ENCODE peak calls at places on chromosomes 1 and 21, in six cellular contexts. G, K, J, Q, Y and B are unnamed samples. For H3K27me3 and H3K9me3, the result is how much of the 10 kb centered on the place peaks cover.

GRCh38 chr1:240806201-240806745 is 194.3 kb upstream of the GREM2 start:
- DNase-seq in J (no peak), G (no peak), K (no peak), Q (no peak), Y (peak), B (no peak)

GRCh38 chr1:205532996-205533728 is 28.7 kb downstream of the CDK18 start:
- DNase-seq in K (no peak), J (peak), Q (no peak), G (no peak), Y (no peak), B (no peak)

GRCh38 chr1:41641941-41642527 is 157.6 kb upstream of the EDN2 start:
- DNase-seq in Y (no peak), J (no peak), Q (no peak), K (no peak), G (no peak), B (no peak)

GRCh38 chr1:17359808-17360207 is 12.2 kb upstream of the PADI6 start:
- DNase-seq in G (no peak), Q (no peak), K (no peak), Y (no peak), J (no peak), B (no peak)

GRCh38 chr1:153735090-153735420 is 7.2 kb downstream of the INTS3 start:
- DNase-seq in J (no peak), Q (no peak), K (no peak), G (no peak), Y (no peak), B (no peak)

GRCh38 chr1:164592634-164593033 is 33.6 kb downstream of the PBX1 start:
- DNase-seq in J (no peak), G (no peak), Y (no peak), Q (no peak), K (no peak), B (no peak)

GRCh38 chr1:54335396-54336056 is 70.7 kb downstream of the SSBP3 start:
- DNase-seq in Y (peak), G (no peak), K (peak), J (no peak), Q (peak), B (peak)

GRCh38 chr1:17081439-17081838 is 27.6 kb upstream of the SDHB start:
- DNase-seq in G (no peak), Y (no peak), K (no peak), J (no peak), Q (no peak), B (no peak)

GRCh38 chr21:27466175-27466574 is 499.3 kb upstream of the ADAMTS5 start:
- DNase-seq in G (no peak), Q (no peak), J (no peak), Y (no peak), K (no peak), B (no peak)

GRCh38 chr1:11482904-11483479 is 4.0 kb downstream of the DISP3 start:
- DNase-seq in G (no peak), Q (no peak), Y (no peak), J (no peak), K (no peak), B (no peak)
- H3K27me3 ChIP-seq in G (under half), Q (under half), Y (under half), J (under half), K (under half), B (under half)

DNA sequence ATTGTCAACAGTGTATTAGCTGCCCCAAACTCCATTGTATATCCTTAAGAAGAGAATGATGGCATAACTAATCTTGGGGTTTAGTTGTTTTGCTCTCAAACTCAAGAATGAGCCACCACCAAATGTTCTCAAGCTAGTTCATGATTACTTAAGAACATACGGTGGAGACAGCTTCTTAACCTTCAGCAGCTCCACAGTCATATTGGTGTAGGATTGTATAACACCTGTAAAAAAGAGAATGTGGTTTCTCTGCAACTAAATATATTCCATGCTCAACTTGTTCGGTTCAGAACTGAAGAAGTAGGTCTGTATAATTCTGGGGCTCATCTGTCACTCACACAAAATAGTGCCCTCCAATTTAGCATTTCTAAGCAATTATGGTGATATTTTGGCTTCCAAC is 177.9 kb upstream of the DUSP10 start:
- DNase-seq in Y (no peak), Q (no peak), K (no peak), G (no peak), J (no peak), B (no peak)
- TF ChIP-seq CTCF in Y (no peak), Q (no peak), K (no peak), G (no peak), J (no peak), B (no peak)

GRCh38 chr1:210311726-210312493 is 16.8 kb upstream of the HHAT start:
- DNase-seq in Q (peak), Y (no peak), J (no peak), K (no peak), G (no peak), B (no peak)
- H3K9me3 ChIP-seq in Q (under half), Y (under half), J (under half), K (under half), G (under half), B (under half)

GRCh38 chr1:3219725-3220467 is 150.9 kb downstream of the PRDM16 start:
- DNase-seq in G (no peak), J (no peak), K (no peak), Y (no peak), Q (no peak), B (no peak)

GRCh38 chr1:3219005-3219724 is 150.2 kb downstream of the PRDM16 start:
- DNase-seq in G (no peak), K (peak), J (no peak), Y (no peak), Q (peak), B (no peak)

GRCh38 chr1:3221112-3222041 is 152.4 kb downstream of the PRDM16 start:
- DNase-seq in Q (no peak), J (no peak), Y (no peak), G (no peak), K (no peak), B (no peak)

GRCh38 chr1:3225668-3226067 is 156.7 kb downstream of the PRDM16 start:
- DNase-seq in Q (no peak), K (no peak), Y (no peak), J (no peak), G (no peak), B (no peak)

GRCh38 chr1:3222042-3222692 is 153.2 kb downstream of the PRDM16 start:
- DNase-seq in Q (no peak), G (peak), K (no peak), Y (no peak), J (no peak), B (no peak)
- H3K27me3 ChIP-seq in Q (under half), G (under half), K (under half), Y (under half), J (under half), B (under half)

GRCh38 chr1:115170396-115170795 is 81.1 kb upstream of the TSPAN2 start:
- DNase-seq in Q (no peak), Y (no peak), K (no peak), J (no peak), G (no peak), B (no peak)
- TF ChIP-seq CTCF in Q (no peak), Y (no peak), K (no peak), J (no peak), G (no peak), B (no peak)

DNA sequence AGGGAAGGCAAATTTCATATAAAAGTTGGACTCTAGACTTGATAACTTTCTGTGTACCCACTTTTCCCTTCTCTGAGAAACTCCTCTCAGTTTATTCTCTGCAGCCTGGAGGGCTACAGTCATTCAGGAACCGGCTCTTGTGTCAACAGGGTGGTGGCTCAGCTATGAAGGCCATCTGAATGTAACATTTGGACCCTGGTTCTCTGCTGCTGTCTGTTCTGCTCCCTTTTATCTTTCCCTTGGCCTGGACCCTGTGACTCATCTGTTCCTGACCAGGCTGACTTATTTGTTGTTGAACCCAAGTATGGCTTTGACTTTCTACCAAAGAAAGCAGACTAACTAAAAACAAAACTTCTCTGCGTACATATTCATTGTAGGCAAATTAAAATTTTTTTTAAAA is 75.4 kb downstream of the CENPF start:
- DNase-seq in K (no peak), G (no peak), Y (peak), Q (no peak), J (no peak), B (no peak)
- H3K9me3 ChIP-seq in K (under half), G (under half), Y (under half), Q (under half), J (under half), B (under half)

DNA sequence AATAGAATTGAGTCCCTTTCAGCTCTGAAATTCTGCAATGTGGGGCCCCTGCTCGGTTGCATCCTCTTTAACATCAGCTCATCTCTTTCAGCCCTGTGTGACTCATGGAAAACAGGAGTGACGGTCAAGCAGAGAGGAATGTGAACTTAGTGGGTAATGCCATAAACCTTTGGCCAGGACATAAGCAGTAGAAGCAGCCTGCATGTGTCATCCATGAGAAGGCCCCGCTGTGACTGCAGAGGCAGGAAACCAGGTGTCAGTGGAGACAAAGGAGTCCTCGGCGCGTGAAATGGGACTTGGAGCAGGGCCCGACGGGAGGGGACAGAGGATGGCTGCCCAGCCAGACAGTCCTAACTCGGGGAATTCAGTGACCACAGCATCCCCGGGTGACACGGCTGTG is 21.1 kb upstream of the EPHB2 start:
- DNase-seq in J (no peak), Y (peak), K (no peak), Q (no peak), G (no peak), B (peak)
- H3K27me3 ChIP-seq in J (under half), Y (under half), K (under half), Q (under half), G (under half), B (under half)